ENCODE peak calls at places on chromosomes 5 and 9, in seven cellular contexts. V, H, D, Y, Q, L and N are unnamed samples.

GRCh38 chr5:68962632-68963484 is 131.0 kb upstream of the SLC30A5 start:
- DNase-seq in L (no peak), V (peak), Q (peak), D (peak), Y (no peak), H (peak), N (peak)

GRCh38 chr5:73701566-73701965 is 75.6 kb downstream of the ARHGEF28 start:
- DNase-seq in H (no peak), Y (no peak), D (no peak), Q (no peak), V (no peak), L (no peak), N (no peak)

GRCh38 chr5:180868960-180869359 is 7.9 kb upstream of the ZFP62 start:
- DNase-seq in D (peak), Y (peak), Q (peak), H (peak), L (peak), V (peak), N (peak)

GRCh38 chr9:109894921-109895758 is 115.1 kb downstream of the PALM2AKAP2 start:
- DNase-seq in D (no peak), Q (no peak), L (peak), H (no peak), Y (no peak), V (peak), N (no peak)

GRCh38 chr5:138975098-138975847 is 100.1 kb upstream of the LRRTM2 start:
- DNase-seq in H (no peak), Q (peak), V (peak), L (no peak), D (no peak), Y (no peak), N (no peak)

GRCh38 chr5:137957948-137958347 is 68.7 kb downstream of the PKD2L2 start:
- DNase-seq in Y (no peak), L (no peak), V (no peak), Q (no peak), H (no peak), D (no peak), N (no peak)

GRCh38 chr5:36744041-36744677 is 132.4 kb upstream of the NIPBL start:
- DNase-seq in D (no peak), V (no peak), Q (no peak), L (no peak), Y (no peak), H (no peak), N (no peak)

GRCh38 chr5:56815657-56816545 is 552 bp downstream of the MAP3K1 start:
- DNase-seq in L (no peak), D (peak), V (peak), Y (peak), Q (peak), H (peak), N (no peak)

GRCh38 chr5:56466136-56466816 is 233.1 kb upstream of the ANKRD55 start:
- DNase-seq in H (no peak), D (no peak), L (no peak), Q (no peak), V (no peak), Y (no peak), N (no peak)

GRCh38 chr9:122346478-122347347 is 24.1 kb upstream of the PTGS1 start:
- DNase-seq in Y (no peak), D (peak), V (no peak), H (peak), L (no peak), Q (peak), N (peak)

GRCh38 chr5:9099681-9100080 is 446.2 kb downstream of the SEMA5A start:
- DNase-seq in D (no peak), H (peak), V (no peak), Q (no peak), L (no peak), Y (no peak), N (no peak)

GRCh38 chr9:108535526-108535925 is 320.3 kb downstream of the ACTL7B start:
- DNase-seq in L (no peak), D (no peak), V (no peak), Y (no peak), H (peak), Q (no peak), N (no peak)

GRCh38 chr9:109331353-109331752 is 10.5 kb upstream of the EPB41L4B start:
- DNase-seq in H (no peak), V (no peak), Q (peak), Y (peak), D (no peak), L (no peak), N (no peak)

GRCh38 chr5:176895829-176896228 is 3.3 kb downstream of the HK3 start:
- DNase-seq in D (no peak), V (no peak), Y (no peak), L (no peak), H (no peak), Q (no peak), N (no peak)

GRCh38 chr5:117788596-117788995 is 1199.8 kb downstream of the DTWD2 start:
- DNase-seq in Q (no peak), Y (no peak), H (no peak), V (peak), L (no peak), D (no peak), N (no peak)

GRCh38 chr5:142644640-142645361 is 41.1 kb downstream of the FGF1 start:
- DNase-seq in D (no peak), L (no peak), Y (no peak), H (no peak), V (peak), Q (no peak), N (no peak)

GRCh38 chr5:154334406-154335041 is 111.3 kb upstream of the SAP30L start:
- DNase-seq in L (no peak), V (peak), H (no peak), D (no peak), Y (no peak), Q (no peak), N (no peak)

GRCh38 chr9:96612966-96613589 is 6.6 kb downstream of the CDC14B start:
- DNase-seq in Y (no peak), H (no peak), Q (no peak), L (no peak), D (no peak), V (no peak), N (no peak)

DNA sequence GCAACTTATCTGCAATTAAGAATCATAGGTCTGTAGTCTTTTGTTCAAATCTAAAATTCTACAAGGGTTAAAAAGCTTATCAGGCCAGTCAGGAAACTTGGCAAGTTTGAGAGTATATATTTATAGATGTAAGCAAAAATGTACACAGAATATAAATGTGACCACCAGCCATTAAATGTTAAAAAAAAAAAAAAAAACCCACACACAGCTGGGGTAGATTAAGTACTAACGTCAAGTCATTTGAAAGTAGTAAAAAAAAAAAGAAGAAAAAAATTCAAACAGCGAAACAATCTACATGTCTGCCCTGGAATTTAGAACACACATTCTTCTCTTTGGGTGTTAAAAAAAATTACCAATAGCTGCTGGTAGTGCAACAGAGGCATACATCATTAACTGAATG is 269.8 kb downstream of the MLLT3 start:
- DNase-seq in V (no peak), D (no peak), Y (no peak), Q (no peak), L (no peak), H (no peak), N (no peak)
- TF ChIP-seq CTCF in V (no peak), D (no peak), Y (no peak), Q (no peak), L (no peak), H (no peak), N (no peak)

GRCh38 chr9:10371824-10372223 is 241.0 kb downstream of the PTPRD start:
- DNase-seq in V (no peak), H (peak), D (no peak), Q (no peak), Y (no peak), L (no peak), N (no peak)

GRCh38 chr9:10366171-10366779 is 246.5 kb downstream of the PTPRD start:
- DNase-seq in H (peak), Q (no peak), V (peak), L (peak), Y (no peak), D (no peak), N (peak)
- TF ChIP-seq CTCF in H (peak), Q (no peak), V (peak), L (peak), Y (no peak), D (peak), N (peak)

GRCh38 chr5:50476549-50476948 is 35.5 kb upstream of the EMB start:
- DNase-seq in V (no peak), Y (no peak), H (no peak), D (no peak), Q (no peak), L (no peak), N (no peak)
- TF ChIP-seq CTCF in V (no peak), Y (no peak), H (no peak), D (no peak), Q (no peak), L (no peak), N (no peak)

GRCh38 chr9:4642351-4642750 is 19.7 kb upstream of the PLPP6 start:
- DNase-seq in V (no peak), L (no peak), H (no peak), Y (no peak), Q (no peak), D (no peak), N (no peak)

GRCh38 chr9:4638968-4639367 is 23.1 kb upstream of the PLPP6 start:
- DNase-seq in Y (no peak), D (no peak), V (no peak), L (no peak), Q (no peak), H (no peak), N (no peak)

GRCh38 chr9:4639420-4639819 is 22.7 kb upstream of the PLPP6 start:
- DNase-seq in Y (no peak), Q (no peak), V (no peak), L (no peak), H (no peak), D (no peak), N (no peak)

GRCh38 chr9:4640027-4640426 is 22.1 kb upstream of the PLPP6 start:
- DNase-seq in Q (no peak), V (no peak), H (peak), Y (no peak), D (no peak), L (no peak), N (peak)
- TF ChIP-seq CTCF in Q (peak), V (peak), H (peak), Y (no peak), D (peak), L (peak), N (peak)

GRCh38 chr9:38030658-38031057 is 38.4 kb downstream of the SHB start:
- DNase-seq in V (no peak), D (no peak), Y (no peak), Q (no peak), H (no peak), L (no peak), N (no peak)
- TF ChIP-seq CTCF in V (no peak), D (peak), Y (no peak), Q (no peak), H (no peak), L (no peak), N (no peak)

GRCh38 chr5:38166832-38167231 is 91.5 kb upstream of the EGFLAM start:
- DNase-seq in V (no peak), H (no peak), D (no peak), Q (no peak), Y (no peak), L (no peak), N (no peak)

GRCh38 chr5:38164776-38165399 is 93.5 kb upstream of the EGFLAM start:
- DNase-seq in Y (no peak), L (no peak), V (no peak), H (no peak), Q (no peak), D (no peak), N (no peak)

GRCh38 chr5:38163636-38164237 is 94.6 kb upstream of the EGFLAM start:
- DNase-seq in Q (no peak), H (no peak), D (no peak), L (no peak), Y (no peak), V (no peak), N (no peak)

GRCh38 chr5:38165435-38165834 is 92.9 kb upstream of the EGFLAM start:
- DNase-seq in V (no peak), Q (no peak), D (no peak), Y (no peak), H (no peak), L (no peak), N (no peak)

DNA sequence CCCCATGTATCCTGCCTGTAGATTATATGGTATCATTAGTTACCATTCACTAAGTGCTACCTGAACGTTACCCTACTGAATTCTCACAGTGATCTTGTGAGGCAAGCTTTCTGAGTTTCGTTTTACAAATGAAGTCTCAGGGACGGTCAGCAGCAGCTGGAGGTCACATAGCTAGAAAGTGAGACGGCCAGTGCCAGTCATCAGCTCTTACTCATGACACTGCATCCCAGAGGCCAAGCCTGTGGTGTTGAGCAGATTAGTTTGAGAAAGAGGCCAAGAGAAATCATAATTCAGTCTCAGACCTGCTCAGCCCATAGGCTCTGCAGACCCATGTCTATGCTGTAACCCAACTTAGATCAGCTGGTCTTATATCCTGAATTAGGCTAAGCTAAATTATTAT is 95.7 kb upstream of the EGFLAM start:
- DNase-seq in Q (no peak), L (no peak), D (no peak), H (no peak), Y (no peak), V (peak), N (no peak)
- TF ChIP-seq CTCF in Q (no peak), L (no peak), D (no peak), H (no peak), Y (no peak), V (no peak), N (no peak)

DNA sequence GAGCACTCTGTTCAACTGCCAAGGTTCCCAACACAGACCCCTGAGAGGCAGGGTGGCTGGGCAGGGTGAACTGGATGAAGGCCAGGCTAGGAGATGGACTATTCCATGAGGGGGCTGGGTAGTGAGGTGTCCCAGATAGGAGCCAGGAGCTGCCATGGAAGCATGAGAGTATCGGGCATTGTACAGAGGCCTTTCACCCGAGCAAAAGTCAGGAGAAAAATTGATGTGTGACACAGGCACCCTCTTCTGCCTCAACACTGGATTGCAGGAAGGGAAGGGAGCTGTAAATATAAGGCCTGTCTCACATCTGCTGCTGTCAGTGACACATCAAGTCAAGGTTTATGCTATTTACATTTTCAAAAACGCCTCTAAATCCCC is 74.6 kb downstream of the UBAP1 start:
- DNase-seq in Y (no peak), Q (peak), L (no peak), V (peak), H (no peak), D (no peak), N (no peak)
- TF ChIP-seq CTCF in Y (no peak), Q (peak), L (no peak), V (peak), H (no peak), D (no peak), N (no peak)

DNA sequence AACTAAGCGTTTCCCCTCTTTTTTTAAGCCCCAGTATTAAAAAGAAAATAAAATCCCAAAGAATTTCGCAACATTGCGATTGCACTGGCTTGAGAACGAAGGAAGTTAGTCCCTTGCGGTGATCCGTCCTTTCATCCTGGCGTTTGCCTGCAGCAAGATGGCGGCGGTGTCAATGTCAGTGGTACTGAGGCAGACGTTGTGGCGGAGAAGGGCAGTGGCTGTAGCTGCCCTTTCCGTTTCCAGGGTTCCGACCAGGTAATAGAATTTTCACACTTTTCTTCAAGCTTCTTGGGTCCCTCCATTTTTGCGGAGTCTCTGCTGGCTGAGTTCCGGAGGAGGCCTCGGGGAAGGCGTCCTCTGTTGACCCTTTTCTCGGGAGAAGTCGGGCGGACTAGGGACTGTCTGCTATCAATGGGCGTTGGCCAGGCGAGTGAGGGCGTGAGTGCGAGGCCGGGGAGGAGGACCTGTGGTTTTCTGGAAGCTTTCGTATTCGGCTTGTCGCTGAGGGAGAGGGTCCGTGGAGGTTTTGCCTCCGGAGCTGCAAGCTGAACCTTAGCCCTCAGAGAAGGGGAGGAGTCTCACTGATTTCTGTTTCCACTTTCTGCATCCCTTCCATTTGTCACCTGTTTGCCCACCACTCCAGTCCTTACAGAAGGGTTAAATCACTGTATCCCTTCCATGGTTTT is at the start of gene NDUFS4:
- DNase-seq in L (peak), D (peak), H (peak), V (peak), Q (peak), Y (peak), N (peak)
- TF ChIP-seq CTCF in L (no peak), D (no peak), H (no peak), V (peak), Q (no peak), Y (no peak), N (no peak)

GRCh38 chr5:119322948-119323629 is 32.7 kb upstream of the TNFAIP8 start:
- DNase-seq in H (no peak), Y (no peak), D (no peak), V (peak), Q (no peak), L (no peak), N (no peak)

GRCh38 chr5:119321569-119322311 is 34.1 kb upstream of the TNFAIP8 start:
- DNase-seq in V (no peak), Q (no peak), Y (no peak), H (no peak), L (no peak), D (no peak), N (no peak)

GRCh38 chr5:119322312-119322947 is 33.4 kb upstream of the TNFAIP8 start:
- DNase-seq in Y (no peak), Q (no peak), D (no peak), L (no peak), H (no peak), V (no peak), N (no peak)

GRCh38 chr5:119324842-119325241 is 31.0 kb upstream of the TNFAIP8 start:
- DNase-seq in Q (no peak), D (no peak), V (no peak), H (no peak), L (no peak), Y (no peak), N (no peak)

GRCh38 chr5:119323630-119324000 is 32.2 kb upstream of the TNFAIP8 start:
- DNase-seq in L (no peak), Y (no peak), V (peak), H (no peak), Q (no peak), D (no peak), N (no peak)
- TF ChIP-seq CTCF in L (no peak), Y (no peak), V (no peak), H (no peak), Q (no peak), D (no peak), N (no peak)